ENCODE peak calls at places on chromosome 1, in four cellular contexts. J is LoVo, T is GDM1, D is tibial artery. Z is an unnamed sample.

GRCh38 chr1:226444901-226445300 is 37.0 kb upstream of the PARP1 start:
- DNase-seq in J (no peak), T (no peak), D (no peak), Z (no peak)

GRCh38 chr1:204672069-204672468 is 13.5 kb downstream of the LRRN2 start:
- DNase-seq in J (no peak), T (no peak), D (no peak), Z (no peak)

GRCh38 chr1:208607616-208608015 is 363.4 kb upstream of the PLXNA2 start:
- DNase-seq in J (no peak), T (no peak), D (no peak), Z (no peak)

GRCh38 chr1:57835620-57836019 is 411.8 kb upstream of the DAB1 start:
- DNase-seq in J (no peak), T (no peak), D (no peak), Z (no peak)

GRCh38 chr1:26537951-26538352 is 8.4 kb downstream of the RPS6KA1 start:
- DNase-seq in J (peak), T (peak), D (no peak), Z (no peak)

GRCh38 chr1:30690115-30690645 is 33.2 kb downstream of the MATN1 start:
- DNase-seq in J (no peak), T (no peak), D (no peak), Z (no peak)

GRCh38 chr1:51669191-51669590 is 52.3 kb downstream of the OSBPL9 start:
- DNase-seq in J (no peak), T (no peak), D (no peak), Z (no peak)

GRCh38 chr1:230091473-230092231 is 24.6 kb downstream of the GALNT2 start:
- DNase-seq in J (no peak), T (no peak), D (no peak), Z (peak)

GRCh38 chr1:31696246-31696645 is 7.6 kb downstream of the COL16A1 start:
- DNase-seq in J (no peak), T (no peak), D (no peak), Z (no peak)